ENCODE peak calls at places on chromosomes 13 and 19, in six cellular contexts. L is fibroblast of lung, H is thyroid gland, A is colonic mucosa, U is brain microvascular endothelial cell, G is Peyer's patch. V is an unnamed sample.

GRCh38 chr13:42752731-42753130 is 28.7 kb upstream of the FAM216B start:
- DNase-seq in G (no peak), U (peak), H (no peak), A (no peak), L (no peak), V (no peak)

GRCh38 chr13:113001251-113002140 is 32.5 kb downstream of the MCF2L start:
- DNase-seq in H (peak), A (peak), L (peak), U (peak), G (no peak), V (no peak)

GRCh38 chr13:61084983-61085382 is 330.7 kb downstream of the PCDH20 start:
- DNase-seq in A (no peak), H (no peak), L (peak), U (no peak), G (no peak), V (no peak)

GRCh38 chr13:39590466-39591036 is 12.4 kb downstream of the LHFPL6 start:
- DNase-seq in G (no peak), U (no peak), A (no peak), L (no peak), H (no peak), V (no peak)

GRCh38 chr19:29789007-29789406 is 22.8 kb upstream of the CCNE1 start:
- DNase-seq in A (no peak), L (no peak), G (no peak), H (no peak), U (no peak), V (no peak)

GRCh38 chr19:49761249-49761624 is 1.9 kb downstream of the TSKS start:
- DNase-seq in G (no peak), A (no peak), H (no peak), L (no peak), U (no peak), V (no peak)

GRCh38 chr13:108855737-108856387 is 226.5 kb downstream of the MYO16 start:
- DNase-seq in L (no peak), H (no peak), U (no peak), A (no peak), G (no peak), V (no peak)

GRCh38 chr13:67118277-67118676 is 111.9 kb downstream of the PCDH9 start:
- DNase-seq in G (no peak), H (no peak), A (no peak), U (no peak), L (no peak), V (no peak)

GRCh38 chr13:33236021-33236420 is 49.5 kb downstream of the STARD13 start:
- DNase-seq in U (peak), H (no peak), L (peak), G (no peak), A (no peak), V (no peak)

GRCh38 chr13:71801781-71802180 is 65.2 kb downstream of the DACH1 start:
- DNase-seq in A (no peak), H (no peak), U (no peak), G (no peak), L (no peak), V (no peak)

GRCh38 chr13:113759525-113760137 is 605 bp downstream of the TMEM255B start:
- DNase-seq in L (peak), A (no peak), U (no peak), H (peak), G (no peak), V (no peak)

GRCh38 chr19:1102407-1103106 is 1.2 kb upstream of the GPX4 start:
- DNase-seq in H (peak), L (peak), A (peak), U (peak), G (peak), V (peak)

GRCh38 chr13:43783820-43784219 is 3.0 kb downstream of the ENOX1 start:
- DNase-seq in A (no peak), U (peak), H (no peak), L (peak), G (no peak), V (no peak)

GRCh38 chr19:50233308-50233910 is 30.0 kb downstream of the MYH14 start:
- DNase-seq in A (no peak), U (no peak), G (no peak), H (peak), L (no peak), V (no peak)

GRCh38 chr13:98184796-98185195 is 7.7 kb upstream of the RNF113B start:
- DNase-seq in H (no peak), U (peak), L (no peak), A (no peak), G (no peak), V (no peak)

GRCh38 chr13:47901451-47901850 is 99.6 kb downstream of the SUCLA2 start:
- DNase-seq in G (no peak), U (peak), A (no peak), H (no peak), L (no peak), V (peak)

GRCh38 chr13:42549555-42549941 is 24.4 kb upstream of the TNFSF11 start:
- DNase-seq in U (no peak), A (no peak), G (no peak), L (peak), H (no peak), V (no peak)

GRCh38 chr19:40465025-40465780 is at the start of gene BLVRB:
- DNase-seq in G (no peak), H (no peak), A (no peak), L (peak), U (peak), V (peak)

GRCh38 chr13:64877176-64877575 is 2353.0 kb downstream of the PCDH9 start:
- DNase-seq in G (no peak), A (no peak), L (no peak), U (no peak), H (no peak), V (no peak)

GRCh38 chr13:42740753-42741152 is 40.6 kb upstream of the FAM216B start:
- DNase-seq in H (peak), G (peak), L (no peak), A (peak), U (peak), V (no peak)

GRCh38 chr13:62320129-62320724 is 904.6 kb upstream of the PCDH20 start:
- DNase-seq in H (no peak), A (no peak), L (peak), U (peak), G (no peak), V (no peak)

GRCh38 chr13:45873491-45874360 is 22.2 kb upstream of the SIAH3 start:
- DNase-seq in H (no peak), L (no peak), U (no peak), A (no peak), G (no peak), V (no peak)

GRCh38 chr13:38758278-38758677 is 71.4 kb downstream of the FREM2 start:
- DNase-seq in A (no peak), H (no peak), U (no peak), G (no peak), L (no peak), V (no peak)

GRCh38 chr13:112983428-112984196 is 14.6 kb downstream of the MCF2L start:
- DNase-seq in H (no peak), U (no peak), A (peak), G (peak), L (no peak), V (no peak)

GRCh38 chr19:31533114-31533513 is 183.9 kb upstream of the TSHZ3 start:
- DNase-seq in L (no peak), A (no peak), H (no peak), G (no peak), U (no peak), V (no peak)

GRCh38 chr19:400976-401835 is 7.7 kb downstream of the C2CD4C start:
- DNase-seq in U (no peak), L (no peak), G (no peak), A (no peak), H (no peak), V (no peak)

GRCh38 chr19:8505680-8506401 is 3.4 kb upstream of the PRAM1 start:
- DNase-seq in U (peak), L (peak), H (peak), G (peak), A (peak), V (no peak)

GRCh38 chr13:31827707-31828106 is 88.4 kb downstream of the RXFP2 start:
- DNase-seq in H (no peak), G (no peak), A (no peak), U (no peak), L (no peak), V (no peak)

GRCh38 chr13:31824705-31825512 is 85.6 kb downstream of the RXFP2 start:
- DNase-seq in U (peak), A (no peak), L (peak), G (no peak), H (no peak), V (no peak)
- TF ChIP-seq CTCF in U (peak), A (no peak), L (peak), G (no peak), H (no peak), V (peak)

DNA sequence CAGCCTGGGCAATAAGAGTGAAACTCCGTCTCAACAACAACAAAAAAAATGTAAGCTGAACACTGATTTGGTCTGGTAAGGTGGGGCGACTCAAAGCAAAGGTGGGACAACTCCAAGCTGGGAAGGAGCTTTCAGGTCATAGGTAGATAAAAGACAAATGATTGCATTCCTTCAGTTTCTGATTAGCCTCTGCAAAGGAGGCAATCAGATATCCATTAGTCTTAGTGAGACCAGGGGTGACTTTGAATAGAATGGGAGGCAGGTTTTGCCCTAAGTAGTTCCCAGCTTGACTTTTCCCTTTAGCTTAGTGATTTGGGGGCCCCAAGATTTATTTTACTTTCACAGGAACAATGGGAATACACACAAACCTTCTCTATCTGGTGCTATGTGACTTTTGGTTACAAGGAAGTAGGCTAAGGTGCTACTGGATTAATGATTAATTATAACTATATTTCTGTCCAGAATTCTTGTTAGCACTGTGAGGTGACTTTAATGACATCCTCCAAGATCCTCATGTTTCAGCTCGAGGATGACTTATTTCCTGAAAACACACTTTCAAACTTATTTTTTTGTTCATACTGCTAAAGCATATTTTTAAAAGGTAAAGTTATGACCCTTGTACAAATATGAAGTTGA is 10.5 kb upstream of the MTRF1 start:
- DNase-seq in H (no peak), U (no peak), G (no peak), L (no peak), A (no peak), V (no peak)
- H3K4me3 ChIP-seq in H (no peak), U (no peak), G (no peak), L (no peak), A (no peak), V (no peak)

DNA sequence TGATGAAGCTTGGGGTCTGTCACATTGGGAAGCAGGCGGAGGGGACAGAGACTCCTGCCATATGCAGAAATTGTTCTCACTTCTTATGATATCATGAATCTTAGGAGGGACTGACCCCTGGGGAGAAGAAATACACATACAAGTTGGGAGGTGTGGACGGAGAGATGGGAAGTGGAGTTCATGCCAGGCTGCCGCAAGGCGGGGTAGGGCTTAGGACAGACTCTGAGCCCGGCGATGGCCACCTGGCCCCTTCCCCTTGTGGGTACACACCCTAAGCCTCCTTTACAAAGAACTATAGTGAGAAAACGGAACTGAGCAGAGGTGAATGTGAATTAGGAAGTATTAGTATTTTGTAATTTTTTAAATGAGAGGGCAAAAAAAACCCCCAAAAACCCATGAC is 177.0 kb upstream of the IRS2 start:
- DNase-seq in A (no peak), L (no peak), G (no peak), U (no peak), H (no peak), V (no peak)
- TF ChIP-seq CTCF in A (no peak), L (no peak), G (no peak), U (no peak), H (no peak), V (no peak)

GRCh38 chr13:80359459-80360297 is 18.8 kb upstream of the SPRY2 start:
- DNase-seq in A (no peak), G (no peak), L (peak), H (peak), U (no peak), V (no peak)
- H3K4me3 ChIP-seq in A (no peak), G (no peak), L (no peak), H (no peak), U (no peak), V (no peak)

DNA sequence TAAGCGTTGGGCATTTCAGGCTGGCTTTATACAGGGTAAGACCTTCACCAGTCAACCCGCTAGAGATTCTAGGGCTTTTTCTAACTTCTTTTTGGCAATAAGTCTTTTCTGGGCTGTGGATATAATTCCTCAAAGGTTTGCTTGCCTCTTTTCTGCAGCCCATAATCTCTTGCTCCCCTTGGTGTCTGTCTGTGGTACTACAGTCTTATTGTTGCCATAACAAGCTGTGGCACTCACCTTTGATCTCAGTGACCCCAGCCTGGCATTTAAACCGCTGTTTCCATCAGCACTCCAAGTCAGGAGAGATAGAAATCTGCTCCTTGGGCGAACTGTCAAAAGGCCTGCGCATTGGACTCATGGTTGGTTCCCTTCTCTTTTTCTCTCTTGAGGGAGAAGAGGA is 14.5 kb upstream of the MPHOSPH8 start:
- DNase-seq in H (no peak), U (peak), L (peak), G (no peak), A (peak), V (no peak)
- TF ChIP-seq CTCF in H (peak), U (peak), L (peak), G (peak), A (peak), V (peak)

GRCh38 chr19:5803441-5803751 is 1.5 kb upstream of the NRTN start:
- DNase-seq in A (no peak), H (no peak), U (no peak), L (no peak), G (no peak), V (no peak)
- H3K4me3 ChIP-seq in A (peak), H (no peak), U (peak), L (no peak), G (no peak), V (peak)

DNA sequence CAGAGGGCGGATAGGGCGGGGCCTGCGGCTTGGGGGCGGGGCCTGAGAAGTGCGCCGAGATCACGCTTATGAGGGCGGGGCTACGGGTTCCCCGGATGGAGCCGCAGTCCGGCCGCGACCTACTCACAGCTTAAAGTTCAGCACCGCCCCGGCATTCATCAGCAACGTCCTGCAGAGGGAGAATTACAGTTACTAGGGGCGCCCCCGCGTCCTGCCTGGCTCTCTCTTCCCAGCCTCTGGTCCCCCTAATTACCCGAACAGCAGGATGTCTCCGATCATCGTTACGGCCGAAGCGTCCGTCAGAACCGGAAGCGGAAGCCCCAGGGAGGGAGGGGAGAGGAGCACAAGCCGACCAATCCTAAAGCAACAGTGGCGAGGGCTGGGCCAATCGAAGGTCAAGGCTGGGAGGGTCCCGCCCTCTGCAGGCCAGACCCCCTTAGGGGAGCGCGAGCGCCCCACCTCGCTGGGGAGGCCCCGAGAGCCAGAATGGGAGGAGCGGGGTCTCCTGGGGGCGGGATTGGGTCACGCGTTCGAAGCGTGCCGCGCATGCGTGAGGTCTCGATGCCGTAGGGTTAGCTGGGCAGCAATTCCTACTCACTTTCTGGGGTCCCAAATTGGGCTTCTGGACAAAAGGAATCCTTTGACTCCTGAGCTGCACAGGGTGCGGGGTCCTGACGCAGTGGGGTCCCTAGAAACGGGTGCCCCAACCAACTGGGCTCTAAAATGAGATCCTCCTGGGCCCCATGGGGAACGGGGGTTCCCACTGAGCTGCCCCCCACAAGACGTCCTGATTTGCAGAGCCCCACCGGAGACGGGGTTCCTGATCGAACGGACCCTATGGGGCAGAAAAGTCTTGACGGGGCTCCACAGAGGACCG is at the start of gene SMIM7:
- DNase-seq in A (peak), L (peak), U (peak), G (peak), H (peak), V (peak)
- TF ChIP-seq CTCF in A (no peak), L (no peak), U (peak), G (no peak), H (no peak), V (no peak)

V was measured in AG09309.